ENCODE peak calls at places on chromosomes 1 and 21, in six cellular contexts. L is activated CD4-positive, CD25-positive, alpha-beta regulatory T cell treated with anti-CD3 and anti-CD28 coated beads, Interleukin-2, amount 50 U/mL, for 72 hours; D is T47D; B is ELF-1; M is CD4-positive, CD25-positive, alpha-beta regulatory T cell; O is HTR-8/SVneo. P is an unnamed sample.
A peak's percentile ranks its signal among the peaks of the same experiment; 100 is the strongest.

GRCh38 chr1:14735861-14736260 is 137.4 kb downstream of the KAZN start:
- DNase-seq in O (no peak), L (no peak), M (no peak), B (no peak), D (no peak), P (no peak)

GRCh38 chr1:205147191-205147590 is 25.4 kb upstream of the RBBP5 start:
- DNase-seq in D (no peak), M (no peak), L (no peak), O (no peak), B (no peak), P (no peak)

GRCh38 chr1:27132624-27133023 is 22.3 kb downstream of the SLC9A1 start:
- DNase-seq in B (no peak), O (no peak), D (no peak), M (no peak), L (no peak), P (no peak)

GRCh38 chr1:15180189-15180588 is 26.6 kb downstream of the TMEM51 start:
- DNase-seq in B (no peak), O (no peak), L (no peak), D (no peak), M (no peak), P (no peak)

GRCh38 chr1:153728305-153729066 is 636 bp downstream of the INTS3 start:
- DNase-seq in M (no peak), L (peak; percentile 47), B (peak; percentile 68), O (no peak), D (peak; percentile 30), P (peak; percentile 35)

GRCh38 chr1:184181044-184181443 is 129.5 kb downstream of the TSEN15 start:
- DNase-seq in O (no peak), L (no peak), D (no peak), M (no peak), B (no peak), P (no peak)

GRCh38 chr1:204929487-204930185 is 59.0 kb downstream of the NFASC start:
- DNase-seq in L (no peak), O (no peak), D (no peak), B (no peak), M (no peak), P (no peak)

GRCh38 chr1:215321802-215322201 is 239.3 kb downstream of the KCNK2 start:
- DNase-seq in D (no peak), L (no peak), M (no peak), O (no peak), B (no peak), P (no peak)

GRCh38 chr1:94993931-94994645 is 67.2 kb upstream of the CNN3 start:
- DNase-seq in M (no peak), B (peak; percentile 35), L (no peak), O (no peak), D (no peak), P (no peak)

GRCh38 chr1:223739366-223740057 is 27.2 kb downstream of the CAPN2 start:
- DNase-seq in M (no peak), D (no peak), B (no peak), L (no peak), O (no peak), P (no peak)

GRCh38 chr1:90384152-90384650 is 332.9 kb downstream of the BARHL2 start:
- DNase-seq in L (no peak), M (no peak), B (no peak), O (no peak), D (no peak), P (no peak)

GRCh38 chr1:205259998-205260397 is 32.3 kb downstream of the TMCC2 start:
- DNase-seq in B (no peak), L (no peak), M (no peak), O (no peak), D (no peak), P (no peak)

GRCh38 chr1:53122847-53123461 is 19.5 kb downstream of the SLC1A7 start:
- DNase-seq in B (no peak), M (no peak), O (no peak), D (no peak), L (no peak), P (no peak)

GRCh38 chr1:205226868-205227583 is 720 bp upstream of the TMCC2 start:
- DNase-seq in L (no peak), D (no peak), B (no peak), O (peak; percentile 36), M (no peak), P (no peak)

GRCh38 chr21:42777064-42777756 is 102.1 kb downstream of the WDR4 start:
- DNase-seq in B (no peak), D (no peak), L (no peak), M (no peak), O (no peak), P (no peak)

GRCh38 chr1:24720152-24720551 is 25.1 kb upstream of the CLIC4 start:
- DNase-seq in B (peak; percentile 44), M (no peak), L (no peak), D (no peak), O (peak; percentile 63), P (no peak)

GRCh38 chr1:78325293-78325692 is 165.5 kb upstream of the PTGFR start:
- DNase-seq in O (no peak), L (no peak), D (no peak), B (no peak), M (no peak), P (no peak)

GRCh38 chr21:44462090-44462833 is 7.0 kb downstream of the LRRC3 start:
- DNase-seq in M (no peak), O (no peak), D (no peak), B (no peak), L (no peak), P (no peak)

GRCh38 chr1:94884101-94884875 is 42.6 kb downstream of the CNN3 start:
- DNase-seq in D (peak; percentile 52), M (no peak), B (peak; percentile 97), O (peak; percentile 30), L (no peak), P (no peak)

GRCh38 chr21:33075596-33076195 is 5.8 kb downstream of the OLIG1 start:
- DNase-seq in L (no peak), B (peak; percentile 37), O (no peak), D (no peak), M (no peak), P (no peak)

GRCh38 chr1:246597340-246597739 is 31.1 kb downstream of the CNST start:
- DNase-seq in L (no peak), D (no peak), B (no peak), M (no peak), O (no peak), P (no peak)

GRCh38 chr1:60874703-60875102 is 207.7 kb upstream of the NFIA start:
- DNase-seq in D (no peak), M (no peak), O (no peak), B (peak; percentile 40), L (no peak), P (no peak)

GRCh38 chr1:171702598-171702997 is 39.3 kb downstream of the VAMP4 start:
- DNase-seq in B (no peak), M (no peak), O (no peak), D (no peak), L (no peak), P (no peak)

GRCh38 chr1:205961970-205962820 is 18.9 kb upstream of the SLC26A9 start:
- DNase-seq in L (no peak), O (no peak), D (no peak), B (no peak), M (no peak), P (no peak)

GRCh38 chr1:31007462-31007991 is 58.0 kb downstream of the PUM1 start:
- DNase-seq in O (peak; percentile 33), M (no peak), D (no peak), L (no peak), B (no peak), P (no peak)

GRCh38 chr1:224205438-224205840 is 22.4 kb downstream of the DEGS1 start:
- DNase-seq in D (no peak), L (no peak), O (peak; percentile 58), B (no peak), M (no peak), P (peak; percentile 47)

GRCh38 chr1:68796888-68797287 is 300.0 kb upstream of the DEPDC1 start:
- DNase-seq in L (no peak), O (no peak), D (no peak), B (no peak), M (no peak), P (no peak)

GRCh38 chr1:212157252-212157651 is 121.7 kb downstream of the DTL start:
- DNase-seq in M (no peak), O (no peak), L (no peak), B (no peak), D (no peak), P (no peak)

GRCh38 chr1:29647581-29647980 is 411.3 kb downstream of the PTPRU start:
- DNase-seq in B (no peak), D (no peak), M (no peak), L (no peak), O (no peak), P (no peak)